ENCODE peak calls at places on chromosomes 4 and X, in five cellular contexts. V is PC-3, J is lung, F is Peyer's patch, C is lower lobe of right lung. K is an unnamed sample.

GRCh38 chrX:19865567-19866363 is 21.6 kb downstream of the SH3KBP1 start:
- DNase-seq in V (no peak), J (no peak), F (no peak), C (no peak), K (no peak)

GRCh38 chrX:119181491-119181890 is 53.9 kb upstream of the KIAA1210 start:
- DNase-seq in V (peak; percentile 70), J (no peak), F (no peak), C (no peak), K (no peak)

GRCh38 chr4:73891739-73892405 is 22.7 kb downstream of the CXCL1 start:
- DNase-seq in V (no peak), J (no peak), F (no peak), C (no peak), K (no peak)

GRCh38 chr4:133152330-133152791 is 3.3 kb downstream of the PCDH10 start:
- DNase-seq in V (no peak), J (no peak), F (no peak), C (no peak), K (peak; percentile 10)

GRCh38 chr4:75530556-75531322 is 16.5 kb downstream of the THAP6 start:
- DNase-seq in V (no peak), J (no peak), F (no peak), C (no peak), K (no peak)

GRCh38 chr4:168592676-168593075 is 95.8 kb downstream of the PALLD start:
- DNase-seq in V (no peak), J (no peak), F (no peak), C (no peak), K (no peak)

GRCh38 chrX:30610050-30610449 is 32.5 kb upstream of the TASL start:
- DNase-seq in V (no peak), J (no peak), F (no peak), C (no peak), K (no peak)

GRCh38 chr4:159534655-159535054 is 431.8 kb downstream of the RAPGEF2 start:
- DNase-seq in V (no peak), J (no peak), F (no peak), C (no peak), K (no peak)

GRCh38 chrX:68822641-68823410 is 6.0 kb upstream of the EFNB1 start:
- DNase-seq in V (peak; percentile 67), J (no peak), F (no peak), C (no peak), K (peak; percentile 41)

DNA sequence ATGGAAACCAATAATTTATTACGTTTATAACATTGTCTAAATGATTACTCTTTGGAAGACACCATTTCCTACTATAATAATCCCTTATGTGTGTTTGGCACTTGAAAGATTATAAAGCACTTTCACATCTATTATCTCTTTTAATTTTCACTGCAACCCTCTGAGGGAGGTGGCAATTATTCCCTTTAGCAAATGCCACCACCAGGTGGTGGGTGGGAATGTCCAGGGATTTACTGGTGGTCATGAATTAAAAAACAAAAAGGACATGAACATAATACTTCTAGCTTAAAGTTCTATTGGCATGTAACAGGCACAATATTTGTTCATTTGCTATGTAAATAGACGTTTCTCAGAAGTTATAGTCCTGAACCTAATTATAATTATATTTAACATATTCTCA is 1.2 kb upstream of the MGARP start:
- DNase-seq in V (peak; percentile 36), J (no peak), F (no peak), C (no peak), K (no peak)
- TF ChIP-seq CTCF in V (peak; percentile 45), J (no peak), F (no peak), C (no peak), K (no peak)

GRCh38 chr4:128428397-128428796 is 140.8 kb upstream of the PGRMC2 start:
- DNase-seq in V (no peak), J (no peak), F (no peak), C (no peak), K (no peak)

GRCh38 chr4:128424524-128425195 is 137.0 kb upstream of the PGRMC2 start:
- DNase-seq in V (peak; percentile 1), J (no peak), F (no peak), C (no peak), K (no peak)

DNA sequence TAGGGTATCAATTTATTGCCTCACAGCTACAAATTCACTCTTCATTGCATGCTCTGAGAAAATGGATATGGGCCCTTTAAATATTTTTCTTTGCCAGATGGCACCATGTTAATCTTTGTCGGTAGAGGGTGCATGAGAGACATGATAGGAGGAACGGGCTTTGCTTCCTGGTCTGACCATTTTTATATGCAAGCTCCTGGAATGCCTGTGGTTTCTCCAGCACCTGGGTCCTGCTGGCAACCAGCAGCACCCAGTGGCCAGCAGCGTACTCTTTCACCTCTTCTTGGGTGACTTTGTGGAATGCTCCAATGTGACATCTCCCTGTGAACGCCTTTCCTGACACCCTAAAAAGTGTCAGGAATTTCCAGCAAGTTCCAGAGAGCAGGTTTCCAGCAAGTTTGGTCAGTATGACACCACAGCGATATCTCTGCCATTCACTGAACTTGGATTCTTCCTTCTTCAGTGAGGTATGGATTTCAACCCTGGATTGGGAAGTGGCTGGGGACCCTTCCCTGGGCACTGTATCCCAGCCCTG is 140.3 kb upstream of the PGRMC2 start:
- DNase-seq in V (peak; percentile 87), J (peak; percentile 66), F (peak; percentile 55), C (peak; percentile 61), K (no peak)
- TF ChIP-seq CTCF in V (peak; percentile 77), J (peak; percentile 7), F (peak; percentile 63), C (peak; percentile 44), K (no peak)

GRCh38 chr4:142660728-142661127 is 185.4 kb downstream of the INPP4B start:
- DNase-seq in V (no peak), J (no peak), F (no peak), C (no peak), K (no peak)
- TF ChIP-seq CTCF in V (no peak), J (no peak), F (no peak), C (no peak), K (no peak)

DNA sequence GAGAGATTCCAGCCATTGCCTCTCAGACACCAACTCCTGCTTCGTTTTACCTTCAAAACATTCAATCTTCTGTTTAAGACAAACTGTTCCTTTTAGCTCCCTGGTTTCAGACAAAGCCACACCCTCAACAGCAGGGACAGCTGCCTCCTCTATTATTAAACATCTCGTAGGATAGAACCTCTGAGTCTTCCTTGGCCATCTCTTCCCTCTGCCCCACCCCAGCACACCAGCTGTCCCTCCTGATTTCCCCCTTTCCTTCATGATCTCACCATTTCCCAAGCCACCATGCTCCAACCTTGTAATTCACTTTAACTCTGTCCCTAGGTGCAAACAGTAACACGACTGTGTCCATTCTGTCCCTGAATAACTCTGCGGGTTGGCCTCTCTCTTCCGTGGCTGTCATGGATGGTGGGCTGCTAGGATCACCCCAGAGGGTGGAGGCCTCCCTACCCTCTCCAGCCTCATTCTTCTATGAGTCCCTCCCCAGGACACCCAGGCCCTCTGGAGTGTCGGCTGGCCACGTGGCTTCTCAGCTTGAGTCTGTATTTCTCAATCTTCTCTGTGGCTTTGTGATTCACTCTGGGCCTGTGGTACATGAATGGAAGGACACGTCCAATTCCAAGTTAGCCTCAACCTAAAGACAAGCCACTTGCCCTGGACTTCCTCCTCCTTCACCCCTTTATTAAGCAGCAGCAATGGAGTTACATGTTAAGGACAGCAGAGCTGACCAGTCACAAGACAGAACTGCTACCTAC is 349.9 kb downstream of the FBXW7 start:
- DNase-seq in V (no peak), J (no peak), F (no peak), C (no peak), K (no peak)
- TF ChIP-seq CTCF in V (no peak), J (no peak), F (no peak), C (no peak), K (no peak)

GRCh38 chr4:3514806-3515421 is 17.3 kb downstream of the LRPAP1 start:
- DNase-seq in V (no peak), J (no peak), F (no peak), C (peak; percentile 47), K (no peak)
- TF ChIP-seq CTCF in V (peak; percentile 18), J (no peak), F (no peak), C (no peak), K (no peak)

GRCh38 chrX:100636321-100636991 is at the start of gene TSPAN6:
- DNase-seq in V (peak; percentile 91), J (peak; percentile 76), F (peak; percentile 76), C (peak; percentile 76), K (peak; percentile 64)
- TF ChIP-seq CTCF in V (peak; percentile 72), J (peak; percentile 11), F (peak; percentile 46), C (peak; percentile 39), K (peak; percentile 25)

GRCh38 chrX:136742721-136743379 is 37.9 kb downstream of the ARHGEF6 start:
- DNase-seq in V (no peak), J (no peak), F (no peak), C (no peak), K (no peak)

GRCh38 chrX:136752796-136753195 is 27.9 kb downstream of the ARHGEF6 start:
- DNase-seq in V (peak; percentile 4), J (no peak), F (no peak), C (no peak), K (no peak)

GRCh38 chrX:136745215-136746173 is 35.2 kb downstream of the ARHGEF6 start:
- DNase-seq in V (no peak), J (no peak), F (no peak), C (no peak), K (no peak)

GRCh38 chrX:136750364-136750763 is 30.4 kb downstream of the ARHGEF6 start:
- DNase-seq in V (no peak), J (no peak), F (no peak), C (no peak), K (no peak)

DNA sequence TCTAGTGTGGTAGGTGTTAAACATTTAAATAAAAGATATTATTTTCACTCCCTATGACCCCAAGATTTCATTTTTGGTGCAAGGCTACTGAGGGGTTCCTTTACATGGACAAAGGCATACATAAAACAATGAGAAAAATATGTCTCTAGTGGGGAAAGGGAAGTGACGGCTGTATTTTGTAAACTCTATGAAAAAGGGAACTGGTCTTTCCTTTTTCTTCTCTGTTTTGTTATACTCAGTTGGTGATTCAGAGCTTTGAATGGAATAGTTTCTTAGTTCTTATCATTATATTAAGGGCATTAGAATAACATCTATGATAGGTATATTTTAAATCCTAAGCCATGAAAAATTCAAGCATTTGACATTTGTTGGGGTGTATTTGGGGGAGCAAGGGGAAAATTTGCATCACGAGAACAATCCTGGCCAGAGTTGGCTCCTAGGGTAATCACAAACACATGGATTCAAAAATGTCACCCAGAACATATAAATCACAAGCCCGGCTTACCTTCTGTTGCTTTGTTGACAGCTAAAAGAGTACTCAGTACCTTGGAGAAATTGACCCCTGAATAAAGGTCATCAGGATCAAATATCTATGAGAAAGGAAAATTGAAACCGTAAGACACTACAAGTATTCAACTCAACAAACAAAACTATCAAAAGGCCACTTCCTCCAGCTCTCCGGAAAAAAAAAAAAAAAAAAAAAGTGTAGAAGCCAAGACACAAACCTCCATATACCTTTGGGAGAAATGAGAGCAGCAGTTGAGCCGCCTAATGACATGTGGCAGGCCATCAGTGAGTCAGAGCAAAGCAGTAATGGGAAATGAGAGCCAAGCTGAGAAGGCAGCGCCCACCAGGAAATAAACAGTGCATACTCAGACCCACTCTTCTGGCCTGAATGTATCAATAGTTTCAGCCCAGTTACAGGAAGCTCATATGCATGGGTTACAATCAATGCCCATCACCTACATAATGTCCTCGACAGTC is 33.4 kb downstream of the ARHGEF6 start:
- DNase-seq in V (no peak), J (no peak), F (no peak), C (no peak), K (no peak)
- TF ChIP-seq CTCF in V (no peak), J (no peak), F (no peak), C (no peak), K (no peak)

K was measured in GM10248.